ENCODE peak calls at places on chromosomes 11 and 22, in six cellular contexts. F is amniotic stem cell; C is left lung; D is WTC11; G is stimulated activated CD4-positive, alpha-beta T cell treated with anti-CD3 and anti-CD28 coated beads, TNF-alpha, amount 100 ng/mL, for 48 hours; W is mucosa of descending colon. L is an unnamed sample.
A peak's percentile ranks its signal among the peaks of the same experiment; 100 is the strongest.

GRCh38 chr11:113351061-113351460 is 36.5 kb upstream of the ANKK1 start:
- DNase-seq in F (no peak), G (no peak), W (no peak), D (no peak), C (no peak), L (no peak)

GRCh38 chr22:38751066-38751421 is 4.8 kb downstream of the SUN2 start:
- DNase-seq in F (no peak), G (no peak), W (no peak), C (no peak), D (no peak), L (no peak)

GRCh38 chr11:130612291-130612802 is 163.9 kb downstream of the ADAMTS15 start:
- DNase-seq in D (no peak), F (no peak), G (no peak), W (no peak), C (no peak), L (no peak)

GRCh38 chr11:82682003-82682751 is 51.5 kb downstream of the FAM181B start:
- DNase-seq in D (peak; percentile 13), W (peak; percentile 52), F (peak; percentile 54), C (no peak), G (no peak), L (no peak)

GRCh38 chr11:46222485-46223251 is 54.8 kb upstream of the CREB3L1 start:
- DNase-seq in C (no peak), G (no peak), W (peak; percentile 34), D (no peak), F (no peak), L (no peak)

GRCh38 chr11:35967042-35967441 is 23.2 kb downstream of the LDLRAD3 start:
- DNase-seq in W (no peak), C (no peak), F (no peak), G (no peak), D (no peak), L (no peak)

GRCh38 chr22:36540867-36541642 is 12.1 kb upstream of the EIF3D start:
- DNase-seq in C (no peak), F (no peak), G (no peak), W (no peak), D (no peak), L (no peak)

GRCh38 chr22:47020157-47020556 is 257.7 kb downstream of the TBC1D22A start:
- DNase-seq in W (no peak), G (no peak), D (no peak), C (no peak), F (no peak), L (no peak)

GRCh38 chr11:101126551-101127347 is 2.9 kb downstream of the PGR start:
- DNase-seq in D (peak; percentile 26), C (no peak), W (peak; percentile 16), G (no peak), F (no peak), L (no peak)